ENCODE peak calls at places on chromosomes 6 and 20, in seven cellular contexts. One of them, this sample, is unnamed.
A peak's percentile ranks its signal among the peaks of the same experiment; 100 is the strongest.

GRCh38 chr20:5127204-5127858 is 523 bp downstream of the CDS2 start:
- DNase-seq in mammary epithelial cell: peak; percentile 51
- DNase-seq in colonic mucosa: peak; percentile 62
- DNase-seq in tibial artery: peak; percentile 78
- DNase-seq in fibroblast of lung: peak; percentile 53
- DNase-seq in PC-9: peak; percentile 44
- DNase-seq in psoas muscle: peak; percentile 75
- DNase-seq in this sample: peak; percentile 42

GRCh38 chr20:13261460-13262301 is 40.6 kb downstream of the ISM1 start:
- DNase-seq in tibial artery: no peak
- DNase-seq in mammary epithelial cell: peak; percentile 36
- DNase-seq in colonic mucosa: peak; percentile 36
- DNase-seq in PC-9: peak; percentile 40
- DNase-seq in psoas muscle: peak; percentile 71
- DNase-seq in fibroblast of lung: peak; percentile 9
- DNase-seq in this sample: peak; percentile 54

GRCh38 chr20:4893709-4894108 is 107.6 kb downstream of the SLC23A2 start:
- DNase-seq in mammary epithelial cell: no peak
- DNase-seq in PC-9: no peak
- DNase-seq in fibroblast of lung: no peak
- DNase-seq in colonic mucosa: no peak
- DNase-seq in psoas muscle: no peak
- DNase-seq in tibial artery: no peak
- DNase-seq in this sample: no peak

GRCh38 chr20:11080010-11080409 is 406.2 kb upstream of the JAG1 start:
- DNase-seq in colonic mucosa: no peak
- DNase-seq in fibroblast of lung: no peak
- DNase-seq in psoas muscle: no peak
- DNase-seq in PC-9: no peak
- DNase-seq in mammary epithelial cell: no peak
- DNase-seq in tibial artery: no peak
- DNase-seq in this sample: no peak

GRCh38 chr6:117956386-117956785 is 49.3 kb downstream of the SLC35F1 start:
- DNase-seq in tibial artery: no peak
- DNase-seq in mammary epithelial cell: no peak
- DNase-seq in psoas muscle: no peak
- DNase-seq in PC-9: no peak
- DNase-seq in colonic mucosa: no peak
- DNase-seq in fibroblast of lung: peak; percentile 63
- DNase-seq in this sample: no peak

GRCh38 chr20:13022401-13023170 is 13.8 kb downstream of the SPTLC3 start:
- DNase-seq in mammary epithelial cell: peak; percentile 52
- DNase-seq in colonic mucosa: no peak
- DNase-seq in fibroblast of lung: peak; percentile 83
- DNase-seq in psoas muscle: no peak
- DNase-seq in tibial artery: no peak
- DNase-seq in PC-9: no peak
- DNase-seq in this sample: no peak

GRCh38 chr6:16746812-16747211 is 14.4 kb downstream of the ATXN1 start:
- DNase-seq in psoas muscle: no peak
- DNase-seq in fibroblast of lung: no peak
- DNase-seq in tibial artery: no peak
- DNase-seq in mammary epithelial cell: no peak
- DNase-seq in colonic mucosa: no peak
- DNase-seq in PC-9: no peak
- DNase-seq in this sample: no peak

GRCh38 chr6:40744835-40745234 is 157.7 kb upstream of the LRFN2 start:
- DNase-seq in psoas muscle: no peak
- DNase-seq in fibroblast of lung: no peak
- DNase-seq in mammary epithelial cell: no peak
- DNase-seq in PC-9: no peak
- DNase-seq in tibial artery: no peak
- DNase-seq in colonic mucosa: no peak
- DNase-seq in this sample: no peak

GRCh38 chr20:24491043-24491756 is 21.8 kb downstream of the SYNDIG1 start:
- DNase-seq in mammary epithelial cell: no peak
- DNase-seq in psoas muscle: no peak
- DNase-seq in PC-9: no peak
- DNase-seq in fibroblast of lung: peak; percentile 11
- DNase-seq in tibial artery: no peak
- DNase-seq in colonic mucosa: no peak
- DNase-seq in this sample: no peak

GRCh38 chr6:29811377-29811776 is 16.2 kb upstream of the HLA-G start:
- DNase-seq in fibroblast of lung: no peak
- DNase-seq in mammary epithelial cell: no peak
- DNase-seq in psoas muscle: no peak
- DNase-seq in tibial artery: no peak
- DNase-seq in PC-9: no peak
- DNase-seq in colonic mucosa: no peak
- DNase-seq in this sample: no peak

GRCh38 chr6:79184086-79184485 is 50.4 kb downstream of the HMGN3 start:
- DNase-seq in fibroblast of lung: no peak
- DNase-seq in colonic mucosa: no peak
- DNase-seq in tibial artery: no peak
- DNase-seq in psoas muscle: no peak
- DNase-seq in mammary epithelial cell: no peak
- DNase-seq in PC-9: no peak
- DNase-seq in this sample: no peak

GRCh38 chr6:112618796-112619195 is 271.7 kb downstream of the RFPL4B start:
- DNase-seq in PC-9: no peak
- DNase-seq in fibroblast of lung: peak; percentile 12
- DNase-seq in mammary epithelial cell: no peak
- DNase-seq in colonic mucosa: no peak
- DNase-seq in psoas muscle: no peak
- DNase-seq in tibial artery: no peak
- DNase-seq in this sample: no peak

GRCh38 chr6:42403831-42404230 is 47.9 kb downstream of the TRERF1 start:
- DNase-seq in mammary epithelial cell: no peak
- DNase-seq in tibial artery: no peak
- DNase-seq in psoas muscle: no peak
- DNase-seq in fibroblast of lung: peak; percentile 5
- DNase-seq in PC-9: no peak
- DNase-seq in colonic mucosa: no peak
- DNase-seq in this sample: no peak

GRCh38 chr6:33801611-33802010 is 2.2 kb downstream of the MLN start:
- DNase-seq in colonic mucosa: no peak
- DNase-seq in mammary epithelial cell: no peak
- DNase-seq in psoas muscle: no peak
- DNase-seq in fibroblast of lung: no peak
- DNase-seq in PC-9: no peak
- DNase-seq in tibial artery: no peak
- DNase-seq in this sample: no peak

GRCh38 chr6:131413191-131413830 is 159.7 kb upstream of the ARG1 start:
- DNase-seq in colonic mucosa: no peak
- DNase-seq in PC-9: no peak
- DNase-seq in psoas muscle: no peak
- DNase-seq in mammary epithelial cell: no peak
- DNase-seq in tibial artery: no peak
- DNase-seq in fibroblast of lung: no peak
- DNase-seq in this sample: no peak

GRCh38 chr20:59123011-59123676 is 40.5 kb upstream of the ZNF831 start:
- DNase-seq in fibroblast of lung: no peak
- DNase-seq in tibial artery: no peak
- DNase-seq in mammary epithelial cell: no peak
- DNase-seq in psoas muscle: no peak
- DNase-seq in PC-9: no peak
- DNase-seq in colonic mucosa: no peak
- DNase-seq in this sample: no peak

GRCh38 chr6:5610640-5611039 is 349.3 kb downstream of the FARS2 start:
- DNase-seq in psoas muscle: no peak
- DNase-seq in colonic mucosa: no peak
- DNase-seq in tibial artery: no peak
- DNase-seq in fibroblast of lung: no peak
- DNase-seq in PC-9: no peak
- DNase-seq in mammary epithelial cell: no peak
- DNase-seq in this sample: no peak
- TF ChIP-seq CTCF in psoas muscle: no peak
- TF ChIP-seq CTCF in colonic mucosa: no peak
- TF ChIP-seq CTCF in tibial artery: no peak
- TF ChIP-seq CTCF in fibroblast of lung: no peak
- TF ChIP-seq CTCF in PC-9: no peak
- TF ChIP-seq CTCF in mammary epithelial cell: no peak
- TF ChIP-seq CTCF in this sample: no peak

GRCh38 chr20:35826361-35826760 is 54.5 kb downstream of the PHF20 start:
- DNase-seq in tibial artery: no peak
- DNase-seq in fibroblast of lung: no peak
- DNase-seq in colonic mucosa: no peak
- DNase-seq in PC-9: no peak
- DNase-seq in psoas muscle: no peak
- DNase-seq in mammary epithelial cell: no peak
- DNase-seq in this sample: no peak

GRCh38 chr20:35823937-35824336 is 52.1 kb downstream of the PHF20 start:
- DNase-seq in tibial artery: no peak
- DNase-seq in colonic mucosa: no peak
- DNase-seq in PC-9: no peak
- DNase-seq in fibroblast of lung: peak; percentile 41
- DNase-seq in mammary epithelial cell: no peak
- DNase-seq in psoas muscle: no peak
- DNase-seq in this sample: no peak

GRCh38 chr20:35823147-35823546 is 51.3 kb downstream of the PHF20 start:
- DNase-seq in tibial artery: no peak
- DNase-seq in psoas muscle: no peak
- DNase-seq in PC-9: no peak
- DNase-seq in mammary epithelial cell: no peak
- DNase-seq in colonic mucosa: no peak
- DNase-seq in fibroblast of lung: peak; percentile 67
- DNase-seq in this sample: no peak

GRCh38 chr20:35820715-35821114 is 48.9 kb downstream of the PHF20 start:
- DNase-seq in psoas muscle: no peak
- DNase-seq in mammary epithelial cell: no peak
- DNase-seq in PC-9: no peak
- DNase-seq in tibial artery: no peak
- DNase-seq in colonic mucosa: no peak
- DNase-seq in fibroblast of lung: peak; percentile 77
- DNase-seq in this sample: peak; percentile 42

DNA sequence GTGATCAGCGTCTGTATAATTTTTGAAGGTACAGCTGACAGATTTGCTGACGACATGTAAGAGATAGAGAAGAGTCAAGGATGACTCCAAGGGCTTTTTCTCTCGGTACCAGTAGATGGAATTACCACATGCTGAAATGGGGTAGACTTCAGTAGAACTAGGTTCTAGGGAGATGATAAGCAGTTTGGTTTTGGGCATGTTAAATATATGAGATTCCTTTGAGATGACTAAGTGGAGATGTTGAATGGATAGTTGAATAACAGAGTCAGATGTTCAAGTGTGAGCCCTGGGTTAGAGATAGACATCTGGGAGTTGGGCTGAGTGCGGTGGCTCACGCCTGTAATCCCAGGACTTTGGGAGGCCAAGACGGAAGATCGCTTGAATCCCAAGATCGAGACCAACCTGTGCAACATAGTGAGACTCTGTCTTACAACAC is 50.0 kb downstream of the PHF20 start:
- DNase-seq in PC-9: peak; percentile 32
- DNase-seq in psoas muscle: no peak
- DNase-seq in colonic mucosa: no peak
- DNase-seq in tibial artery: no peak
- DNase-seq in mammary epithelial cell: peak; percentile 32
- DNase-seq in fibroblast of lung: peak; percentile 92
- DNase-seq in this sample: peak; percentile 70
- H3K27ac ChIP-seq in PC-9: no peak overlapping the region
- H3K27ac ChIP-seq in psoas muscle: peak overlapping the region; percentile 4
- H3K27ac ChIP-seq in colonic mucosa: no peak overlapping the region
- H3K27ac ChIP-seq in tibial artery: no peak overlapping the region
- H3K27ac ChIP-seq in mammary epithelial cell: peak overlapping the region; percentile 1
- H3K27ac ChIP-seq in fibroblast of lung: peak overlapping the region; percentile 31
- H3K27ac ChIP-seq in this sample: peak overlapping the region; percentile 26

GRCh38 chr6:99568103-99568933 is at the start of gene CCNC:
- DNase-seq in tibial artery: peak; percentile 97
- DNase-seq in PC-9: peak; percentile 94
- DNase-seq in colonic mucosa: peak; percentile 92
- DNase-seq in mammary epithelial cell: peak; percentile 95
- DNase-seq in fibroblast of lung: peak; percentile 97
- DNase-seq in psoas muscle: peak; percentile 96
- DNase-seq in this sample: peak; percentile 96
- TF ChIP-seq CTCF in tibial artery: no peak
- TF ChIP-seq CTCF in PC-9: no peak
- TF ChIP-seq CTCF in colonic mucosa: no peak
- TF ChIP-seq CTCF in mammary epithelial cell: no peak
- TF ChIP-seq CTCF in fibroblast of lung: no peak
- TF ChIP-seq CTCF in psoas muscle: no peak
- TF ChIP-seq CTCF in this sample: no peak

GRCh38 chr20:3210346-3210745 is 1.0 kb downstream of the ITPA start:
- DNase-seq in mammary epithelial cell: no peak
- DNase-seq in PC-9: no peak
- DNase-seq in colonic mucosa: no peak
- DNase-seq in tibial artery: no peak
- DNase-seq in psoas muscle: no peak
- DNase-seq in fibroblast of lung: no peak
- DNase-seq in this sample: no peak
- H3K27ac ChIP-seq in mammary epithelial cell: no peak overlapping the region
- H3K27ac ChIP-seq in PC-9: no peak overlapping the region
- H3K27ac ChIP-seq in colonic mucosa: no peak overlapping the region
- H3K27ac ChIP-seq in tibial artery: no peak overlapping the region
- H3K27ac ChIP-seq in psoas muscle: peak overlapping the region; percentile 84
- H3K27ac ChIP-seq in fibroblast of lung: peak overlapping the region; percentile 84
- H3K27ac ChIP-seq in this sample: peak overlapping the region; percentile 4

GRCh38 chr6:26420607-26421235 is 18.6 kb downstream of the BTN3A1 start:
- DNase-seq in psoas muscle: no peak
- DNase-seq in PC-9: peak; percentile 20
- DNase-seq in colonic mucosa: peak; percentile 49
- DNase-seq in tibial artery: no peak
- DNase-seq in fibroblast of lung: peak; percentile 48
- DNase-seq in mammary epithelial cell: peak; percentile 9
- DNase-seq in this sample: peak; percentile 17
- TF ChIP-seq CTCF in psoas muscle: no peak
- TF ChIP-seq CTCF in PC-9: peak; percentile 41
- TF ChIP-seq CTCF in colonic mucosa: peak; percentile 11
- TF ChIP-seq CTCF in tibial artery: no peak
- TF ChIP-seq CTCF in fibroblast of lung: peak; percentile 35
- TF ChIP-seq CTCF in mammary epithelial cell: peak; percentile 44
- TF ChIP-seq CTCF in this sample: no peak

This sample was measured in RWPE1.